ENCODE peak calls at places on chromosomes 7 and 10, in eight cellular contexts. One of them, this sample, is unnamed.

GRCh38 chr7:147879116-147879750 is 711.3 kb upstream of the C7orf33 start:
- DNase-seq in OCI-LY7: no peak
- DNase-seq in suprapubic skin: no peak
- DNase-seq in IMR-90: no peak
- DNase-seq in upper lobe of right lung: no peak
- DNase-seq in retinal pigment epithelial cell: no peak
- DNase-seq in psoas muscle: no peak
- DNase-seq in mucosa of descending colon: no peak
- DNase-seq in this sample: no peak

GRCh38 chr10:114714281-114714741 is 56.2 kb upstream of the ABLIM1 start:
- DNase-seq in OCI-LY7: no peak
- DNase-seq in suprapubic skin: no peak
- DNase-seq in IMR-90: peak; percentile 98
- DNase-seq in upper lobe of right lung: no peak
- DNase-seq in retinal pigment epithelial cell: peak; percentile 84
- DNase-seq in psoas muscle: no peak
- DNase-seq in mucosa of descending colon: no peak
- DNase-seq in this sample: no peak

GRCh38 chr7:18177815-18178660 is 150.4 kb upstream of the PRPS1L1 start:
- DNase-seq in OCI-LY7: no peak
- DNase-seq in suprapubic skin: no peak
- DNase-seq in IMR-90: no peak
- DNase-seq in upper lobe of right lung: peak; percentile 65
- DNase-seq in retinal pigment epithelial cell: no peak
- DNase-seq in psoas muscle: no peak
- DNase-seq in mucosa of descending colon: peak; percentile 50
- DNase-seq in this sample: no peak

GRCh38 chr10:31413325-31413724 is 94.3 kb downstream of the ZEB1 start:
- DNase-seq in OCI-LY7: no peak
- DNase-seq in suprapubic skin: no peak
- DNase-seq in IMR-90: peak; percentile 48
- DNase-seq in upper lobe of right lung: no peak
- DNase-seq in retinal pigment epithelial cell: no peak
- DNase-seq in psoas muscle: no peak
- DNase-seq in mucosa of descending colon: no peak
- DNase-seq in this sample: no peak

GRCh38 chr7:140078392-140078791 is 15.6 kb upstream of the PARP12 start:
- DNase-seq in OCI-LY7: no peak
- DNase-seq in suprapubic skin: no peak
- DNase-seq in IMR-90: no peak
- DNase-seq in upper lobe of right lung: no peak
- DNase-seq in retinal pigment epithelial cell: no peak
- DNase-seq in psoas muscle: no peak
- DNase-seq in mucosa of descending colon: no peak
- DNase-seq in this sample: no peak

GRCh38 chr10:48652344-48652743 is 32.3 kb upstream of the WDFY4 start:
- DNase-seq in OCI-LY7: no peak
- DNase-seq in suprapubic skin: no peak
- DNase-seq in IMR-90: no peak
- DNase-seq in upper lobe of right lung: no peak
- DNase-seq in retinal pigment epithelial cell: no peak
- DNase-seq in psoas muscle: no peak
- DNase-seq in mucosa of descending colon: no peak
- DNase-seq in this sample: no peak

GRCh38 chr7:158285383-158285770 is 302.2 kb downstream of the PTPRN2 start:
- DNase-seq in OCI-LY7: no peak
- DNase-seq in suprapubic skin: peak; percentile 13
- DNase-seq in IMR-90: no peak
- DNase-seq in upper lobe of right lung: peak; percentile 35
- DNase-seq in retinal pigment epithelial cell: no peak
- DNase-seq in psoas muscle: no peak
- DNase-seq in mucosa of descending colon: no peak
- DNase-seq in this sample: no peak

GRCh38 chr7:101856488-101857357 is 39.3 kb downstream of the CUX1 start:
- DNase-seq in OCI-LY7: peak; percentile 92
- DNase-seq in suprapubic skin: peak; percentile 89
- DNase-seq in IMR-90: peak; percentile 88
- DNase-seq in upper lobe of right lung: peak; percentile 97
- DNase-seq in retinal pigment epithelial cell: no peak
- DNase-seq in psoas muscle: peak; percentile 87
- DNase-seq in mucosa of descending colon: peak; percentile 96
- DNase-seq in this sample: no peak

GRCh38 chr10:46309511-46310142 is 22.8 kb downstream of the ANTXRL start:
- DNase-seq in OCI-LY7: no peak
- DNase-seq in suprapubic skin: no peak
- DNase-seq in IMR-90: no peak
- DNase-seq in upper lobe of right lung: peak; percentile 43
- DNase-seq in retinal pigment epithelial cell: no peak
- DNase-seq in psoas muscle: no peak
- DNase-seq in mucosa of descending colon: no peak
- DNase-seq in this sample: no peak

GRCh38 chr7:15007507-15007906 is 105.0 kb upstream of the DGKB start:
- DNase-seq in OCI-LY7: no peak
- DNase-seq in suprapubic skin: no peak
- DNase-seq in IMR-90: no peak
- DNase-seq in upper lobe of right lung: no peak
- DNase-seq in retinal pigment epithelial cell: no peak
- DNase-seq in psoas muscle: no peak
- DNase-seq in mucosa of descending colon: no peak
- DNase-seq in this sample: no peak

GRCh38 chr7:130982160-130982638 is 248.2 kb upstream of the KLF14 start:
- DNase-seq in OCI-LY7: peak; percentile 40
- DNase-seq in suprapubic skin: no peak
- DNase-seq in IMR-90: peak; percentile 59
- DNase-seq in upper lobe of right lung: no peak
- DNase-seq in retinal pigment epithelial cell: peak; percentile 61
- DNase-seq in psoas muscle: no peak
- DNase-seq in mucosa of descending colon: no peak
- DNase-seq in this sample: no peak

GRCh38 chr10:22438714-22439113 is 93.4 kb downstream of the SPAG6 start:
- DNase-seq in OCI-LY7: no peak
- DNase-seq in suprapubic skin: no peak
- DNase-seq in IMR-90: no peak
- DNase-seq in upper lobe of right lung: no peak
- DNase-seq in retinal pigment epithelial cell: no peak
- DNase-seq in psoas muscle: no peak
- DNase-seq in mucosa of descending colon: no peak
- DNase-seq in this sample: no peak

GRCh38 chr10:22436526-22436892 is 91.2 kb downstream of the SPAG6 start:
- DNase-seq in OCI-LY7: no peak
- DNase-seq in suprapubic skin: no peak
- DNase-seq in IMR-90: no peak
- DNase-seq in upper lobe of right lung: no peak
- DNase-seq in retinal pigment epithelial cell: no peak
- DNase-seq in psoas muscle: no peak
- DNase-seq in mucosa of descending colon: peak; percentile 81
- DNase-seq in this sample: no peak

GRCh38 chr10:22437620-22438588 is 92.6 kb downstream of the SPAG6 start:
- DNase-seq in OCI-LY7: no peak
- DNase-seq in suprapubic skin: peak; percentile 70
- DNase-seq in IMR-90: peak; percentile 19
- DNase-seq in upper lobe of right lung: no peak
- DNase-seq in retinal pigment epithelial cell: no peak
- DNase-seq in psoas muscle: no peak
- DNase-seq in mucosa of descending colon: no peak
- DNase-seq in this sample: no peak

GRCh38 chr10:22435650-22436049 is 90.4 kb downstream of the SPAG6 start:
- DNase-seq in OCI-LY7: no peak
- DNase-seq in suprapubic skin: peak; percentile 68
- DNase-seq in IMR-90: no peak
- DNase-seq in upper lobe of right lung: no peak
- DNase-seq in retinal pigment epithelial cell: no peak
- DNase-seq in psoas muscle: no peak
- DNase-seq in mucosa of descending colon: no peak
- DNase-seq in this sample: no peak

DNA sequence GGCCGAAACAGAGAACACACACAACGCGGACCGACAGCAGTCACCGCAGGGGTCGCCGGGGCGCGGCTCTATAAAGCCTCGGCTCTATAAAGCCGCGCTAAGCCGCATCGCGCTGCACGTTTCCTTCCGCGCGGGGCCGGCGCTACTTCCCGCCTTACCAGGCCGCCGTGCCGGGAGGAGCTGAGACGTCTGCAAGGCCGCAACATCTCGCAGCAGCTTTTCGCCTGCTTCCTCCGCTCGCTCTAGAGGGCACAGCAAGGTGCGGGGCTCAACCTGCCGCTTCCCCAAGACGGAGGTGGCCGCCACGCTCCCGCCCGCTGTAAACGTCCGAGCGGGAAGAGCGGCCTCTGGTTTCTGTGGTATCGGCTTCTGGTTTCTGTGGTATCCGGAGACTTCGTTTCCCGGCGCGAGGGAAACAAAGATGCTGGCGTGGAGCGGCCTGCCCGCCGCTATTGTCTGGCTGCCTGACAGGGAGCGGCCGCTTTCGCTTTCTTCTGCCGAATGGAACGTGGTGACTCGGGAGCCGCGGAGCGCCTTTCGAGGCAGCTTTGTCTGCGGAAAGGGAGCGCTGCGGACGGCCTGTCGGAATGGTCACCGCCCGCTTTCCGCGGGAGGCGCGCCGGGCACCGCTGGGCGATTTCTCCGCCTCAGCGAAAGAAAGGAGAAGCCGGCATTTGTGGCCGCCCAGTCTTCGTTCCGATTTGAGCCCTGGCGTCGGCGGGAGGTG is 91.8 kb downstream of the SPAG6 start:
- DNase-seq in OCI-LY7: peak; percentile 32
- DNase-seq in suprapubic skin: peak; percentile 92
- DNase-seq in IMR-90: peak; percentile 89
- DNase-seq in upper lobe of right lung: peak; percentile 96
- DNase-seq in retinal pigment epithelial cell: peak; percentile 70
- DNase-seq in psoas muscle: peak; percentile 92
- DNase-seq in mucosa of descending colon: peak; percentile 94
- DNase-seq in this sample: peak; percentile 92
- TF ChIP-seq CTCF in OCI-LY7: no peak
- TF ChIP-seq CTCF in suprapubic skin: peak; percentile 26
- TF ChIP-seq CTCF in IMR-90: no peak
- TF ChIP-seq CTCF in upper lobe of right lung: no peak
- TF ChIP-seq CTCF in retinal pigment epithelial cell: no peak
- TF ChIP-seq CTCF in psoas muscle: no peak
- TF ChIP-seq CTCF in mucosa of descending colon: no peak
- TF ChIP-seq CTCF in this sample: peak; percentile 7

GRCh38 chr10:122981066-122981464 is 864 bp downstream of the PSTK start:
- DNase-seq in OCI-LY7: peak; percentile 64
- DNase-seq in suprapubic skin: no peak
- DNase-seq in IMR-90: peak; percentile 53
- DNase-seq in upper lobe of right lung: no peak
- DNase-seq in retinal pigment epithelial cell: no peak
- DNase-seq in psoas muscle: no peak
- DNase-seq in mucosa of descending colon: no peak
- DNase-seq in this sample: no peak
- TF ChIP-seq CTCF in OCI-LY7: peak; percentile 71
- TF ChIP-seq CTCF in suprapubic skin: no peak
- TF ChIP-seq CTCF in IMR-90: peak; percentile 44
- TF ChIP-seq CTCF in upper lobe of right lung: peak; percentile 39
- TF ChIP-seq CTCF in retinal pigment epithelial cell: peak; percentile 67
- TF ChIP-seq CTCF in psoas muscle: peak; percentile 22
- TF ChIP-seq CTCF in mucosa of descending colon: no peak
- TF ChIP-seq CTCF in this sample: peak; percentile 68

GRCh38 chr7:55085511-55086412 is 66.9 kb downstream of the EGFR start:
- DNase-seq in OCI-LY7: no peak
- DNase-seq in suprapubic skin: no peak
- DNase-seq in IMR-90: no peak
- DNase-seq in upper lobe of right lung: no peak
- DNase-seq in retinal pigment epithelial cell: no peak
- DNase-seq in psoas muscle: no peak
- DNase-seq in mucosa of descending colon: no peak
- DNase-seq in this sample: no peak

GRCh38 chr7:55087521-55087961 is 68.7 kb downstream of the EGFR start:
- DNase-seq in OCI-LY7: no peak
- DNase-seq in suprapubic skin: no peak
- DNase-seq in IMR-90: no peak
- DNase-seq in upper lobe of right lung: no peak
- DNase-seq in retinal pigment epithelial cell: no peak
- DNase-seq in psoas muscle: no peak
- DNase-seq in mucosa of descending colon: no peak
- DNase-seq in this sample: peak; percentile 56

GRCh38 chr7:55084307-55084706 is 65.5 kb downstream of the EGFR start:
- DNase-seq in OCI-LY7: no peak
- DNase-seq in suprapubic skin: no peak
- DNase-seq in IMR-90: no peak
- DNase-seq in upper lobe of right lung: no peak
- DNase-seq in retinal pigment epithelial cell: no peak
- DNase-seq in psoas muscle: no peak
- DNase-seq in mucosa of descending colon: no peak
- DNase-seq in this sample: no peak

GRCh38 chr7:55083206-55083605 is 64.4 kb downstream of the EGFR start:
- DNase-seq in OCI-LY7: no peak
- DNase-seq in suprapubic skin: no peak
- DNase-seq in IMR-90: peak; percentile 70
- DNase-seq in upper lobe of right lung: no peak
- DNase-seq in retinal pigment epithelial cell: no peak
- DNase-seq in psoas muscle: no peak
- DNase-seq in mucosa of descending colon: no peak
- DNase-seq in this sample: no peak

GRCh38 chr7:55086413-55087201 is 67.8 kb downstream of the EGFR start:
- DNase-seq in OCI-LY7: peak; percentile 39
- DNase-seq in suprapubic skin: no peak
- DNase-seq in IMR-90: peak; percentile 90
- DNase-seq in upper lobe of right lung: peak; percentile 69
- DNase-seq in retinal pigment epithelial cell: peak; percentile 77
- DNase-seq in psoas muscle: no peak
- DNase-seq in mucosa of descending colon: no peak
- DNase-seq in this sample: no peak
- TF ChIP-seq CTCF in OCI-LY7: no peak
- TF ChIP-seq CTCF in suprapubic skin: no peak
- TF ChIP-seq CTCF in IMR-90: peak; percentile 4
- TF ChIP-seq CTCF in upper lobe of right lung: no peak
- TF ChIP-seq CTCF in retinal pigment epithelial cell: no peak
- TF ChIP-seq CTCF in psoas muscle: no peak
- TF ChIP-seq CTCF in mucosa of descending colon: no peak
- TF ChIP-seq CTCF in this sample: no peak

GRCh38 chr10:69239816-69240434 is 19.8 kb downstream of the HKDC1 start:
- DNase-seq in OCI-LY7: no peak
- DNase-seq in suprapubic skin: no peak
- DNase-seq in IMR-90: no peak
- DNase-seq in upper lobe of right lung: no peak
- DNase-seq in retinal pigment epithelial cell: no peak
- DNase-seq in psoas muscle: no peak
- DNase-seq in mucosa of descending colon: no peak
- DNase-seq in this sample: no peak

GRCh38 chr10:69240455-69240854 is 20.3 kb downstream of the HKDC1 start:
- DNase-seq in OCI-LY7: no peak
- DNase-seq in suprapubic skin: no peak
- DNase-seq in IMR-90: no peak
- DNase-seq in upper lobe of right lung: no peak
- DNase-seq in retinal pigment epithelial cell: no peak
- DNase-seq in psoas muscle: no peak
- DNase-seq in mucosa of descending colon: no peak
- DNase-seq in this sample: no peak

GRCh38 chr10:69237528-69238159 is 17.5 kb downstream of the HKDC1 start:
- DNase-seq in OCI-LY7: peak; percentile 76
- DNase-seq in suprapubic skin: peak; percentile 93
- DNase-seq in IMR-90: peak; percentile 64
- DNase-seq in upper lobe of right lung: peak; percentile 91
- DNase-seq in retinal pigment epithelial cell: no peak
- DNase-seq in psoas muscle: peak; percentile 85
- DNase-seq in mucosa of descending colon: peak; percentile 86
- DNase-seq in this sample: peak; percentile 90

GRCh38 chr10:69241575-69241974 is 21.4 kb downstream of the HKDC1 start:
- DNase-seq in OCI-LY7: no peak
- DNase-seq in suprapubic skin: no peak
- DNase-seq in IMR-90: no peak
- DNase-seq in upper lobe of right lung: no peak
- DNase-seq in retinal pigment epithelial cell: no peak
- DNase-seq in psoas muscle: no peak
- DNase-seq in mucosa of descending colon: no peak
- DNase-seq in this sample: no peak

GRCh38 chr10:69239106-69239505 is 19.0 kb downstream of the HKDC1 start:
- DNase-seq in OCI-LY7: no peak
- DNase-seq in suprapubic skin: no peak
- DNase-seq in IMR-90: no peak
- DNase-seq in upper lobe of right lung: no peak
- DNase-seq in retinal pigment epithelial cell: no peak
- DNase-seq in psoas muscle: no peak
- DNase-seq in mucosa of descending colon: no peak
- DNase-seq in this sample: no peak
- TF ChIP-seq CTCF in OCI-LY7: no peak
- TF ChIP-seq CTCF in suprapubic skin: no peak
- TF ChIP-seq CTCF in IMR-90: no peak
- TF ChIP-seq CTCF in upper lobe of right lung: no peak
- TF ChIP-seq CTCF in retinal pigment epithelial cell: no peak
- TF ChIP-seq CTCF in psoas muscle: no peak
- TF ChIP-seq CTCF in mucosa of descending colon: no peak
- TF ChIP-seq CTCF in this sample: no peak

This sample was measured in type B pancreatic cell.